ENCODE peak calls at places on chromosomes 16 and 17, in five cellular contexts. J, C, F, G and Y are unnamed samples. For H3K4me1, the result is how much of the 10 kb centered on the place peaks cover.

GRCh38 chr17:38465420-38466345 is 37.4 kb downstream of the ARHGAP23 start:
- DNase-seq in J (no peak), C (no peak), F (peak), G (peak), Y (peak)

GRCh38 chr17:28828294-28829040 is 14.1 kb downstream of the FAM222B start:
- DNase-seq in J (no peak), C (no peak), F (no peak), G (no peak), Y (no peak)

GRCh38 chr17:33267279-33267790 is 25.8 kb downstream of the ASIC2 start:
- DNase-seq in J (no peak), C (no peak), F (no peak), G (no peak), Y (no peak)

GRCh38 chr17:40980594-40980993 is 3.5 kb downstream of the KRT40 start:
- DNase-seq in J (no peak), C (no peak), F (no peak), G (no peak), Y (no peak)

GRCh38 chr16:57479422-57480126 is 6.7 kb downstream of the DOK4 start:
- DNase-seq in J (peak), C (peak), F (peak), G (no peak), Y (peak)

GRCh38 chr17:72587773-72588511 is 467.1 kb downstream of the SOX9 start:
- DNase-seq in J (no peak), C (peak), F (no peak), G (no peak), Y (no peak)

GRCh38 chr16:12741176-12741575 is 62.5 kb downstream of the CPPED1 start:
- DNase-seq in J (no peak), C (no peak), F (no peak), G (no peak), Y (no peak)

GRCh38 chr17:44247346-44248219 is 20.4 kb downstream of the SLC4A1 start:
- DNase-seq in J (no peak), C (no peak), F (peak), G (no peak), Y (no peak)

GRCh38 chr16:49483251-49483650 is 109.6 kb downstream of the C16orf78 start:
- DNase-seq in J (no peak), C (no peak), F (no peak), G (no peak), Y (peak)

GRCh38 chr17:27825459-27825858 is 25.1 kb upstream of the NOS2 start:
- DNase-seq in J (no peak), C (no peak), F (no peak), G (no peak), Y (no peak)

GRCh38 chr17:1462164-1463112 is 6.4 kb upstream of the CRK start:
- DNase-seq in J (no peak), C (no peak), F (no peak), G (no peak), Y (no peak)

GRCh38 chr17:64174686-64175456 is 44.9 kb upstream of the ERN1 start:
- DNase-seq in J (no peak), C (no peak), F (no peak), G (no peak), Y (peak)

GRCh38 chr17:60188727-60189126 is 39.0 kb downstream of the CA4 start:
- DNase-seq in J (no peak), C (no peak), F (no peak), G (no peak), Y (no peak)

GRCh38 chr17:7851438-7852261 is 3.2 kb upstream of the TMEM88 start:
- DNase-seq in J (peak), C (peak), F (peak), G (no peak), Y (peak)

GRCh38 chr17:33647976-33648375 is 354.9 kb upstream of the ASIC2 start:
- DNase-seq in J (peak), C (no peak), F (no peak), G (no peak), Y (no peak)

GRCh38 chr17:2436516-2436915 is 35.7 kb upstream of the MNT start:
- DNase-seq in J (peak), C (no peak), F (no peak), G (no peak), Y (no peak)

GRCh38 chr17:6374761-6375312 is 60.1 kb downstream of the AIPL1 start:
- DNase-seq in J (peak), C (no peak), F (no peak), G (no peak), Y (no peak)

GRCh38 chr16:77402672-77403071 is 32.2 kb downstream of the ADAMTS18 start:
- DNase-seq in J (no peak), C (no peak), F (no peak), G (no peak), Y (no peak)

GRCh38 chr17:50626037-50626574 is 8.6 kb upstream of the ABCC3 start:
- DNase-seq in J (peak), C (peak), F (peak), G (no peak), Y (peak)

GRCh38 chr16:1311212-1311737 is 1.8 kb downstream of the UBE2I start:
- DNase-seq in J (no peak), C (no peak), F (no peak), G (no peak), Y (no peak)

GRCh38 chr17:63999680-64000531 is 1.8 kb downstream of the PRR29 start:
- DNase-seq in J (no peak), C (no peak), F (no peak), G (no peak), Y (no peak)

GRCh38 chr17:32310927-32311568 is 30.9 kb downstream of the C17orf75 start:
- DNase-seq in J (peak), C (no peak), F (no peak), G (no peak), Y (no peak)

GRCh38 chr16:74213372-74213771 is 83.2 kb upstream of the PSMD7 start:
- DNase-seq in J (no peak), C (no peak), F (no peak), G (no peak), Y (no peak)

DNA sequence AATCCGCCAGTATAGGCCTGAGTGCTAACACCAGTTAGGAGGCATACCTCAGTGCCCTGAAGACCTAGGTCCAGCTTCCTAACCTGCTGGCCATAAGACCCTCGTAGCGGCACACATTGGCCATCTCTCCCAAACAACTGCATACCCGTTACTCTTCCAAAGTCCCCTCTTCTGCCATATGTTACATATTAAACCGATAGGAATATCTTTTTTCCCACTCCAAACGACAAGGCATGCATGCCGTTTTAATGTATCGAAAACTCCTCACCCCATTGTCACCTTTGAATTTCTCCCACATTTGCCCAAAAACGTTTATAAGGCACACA is 721 bp upstream of the AXIN2 start:
- DNase-seq in J (no peak), C (no peak), F (no peak), G (no peak), Y (no peak)
- H3K4me1 ChIP-seq in J (under half), C (under half), F (under half), G (under half), Y (under half)

DNA sequence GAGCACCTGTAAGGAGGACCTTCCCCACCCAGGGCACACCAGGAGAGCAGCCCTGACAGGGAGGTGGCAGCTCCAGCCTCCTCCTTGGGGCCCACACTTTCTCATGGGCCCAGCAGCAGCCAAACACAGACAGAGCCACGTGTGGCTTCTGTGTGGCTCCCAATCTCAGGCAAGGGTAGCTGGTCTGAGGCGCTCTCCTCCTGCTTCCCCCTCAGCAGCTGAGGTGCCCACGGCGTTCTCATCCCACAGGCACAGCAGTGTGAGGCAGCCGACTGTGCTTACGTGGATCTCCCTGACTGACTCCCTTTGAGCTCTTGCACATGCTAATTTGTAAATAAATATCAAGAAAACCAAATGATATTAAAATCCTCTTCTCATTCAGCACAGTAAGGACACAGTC is 30.9 kb downstream of the CMTM3 start:
- DNase-seq in J (no peak), C (no peak), F (no peak), G (no peak), Y (no peak)
- H3K4me1 ChIP-seq in J (under half), C (under half), F (under half), G (under half), Y (under half)

DNA sequence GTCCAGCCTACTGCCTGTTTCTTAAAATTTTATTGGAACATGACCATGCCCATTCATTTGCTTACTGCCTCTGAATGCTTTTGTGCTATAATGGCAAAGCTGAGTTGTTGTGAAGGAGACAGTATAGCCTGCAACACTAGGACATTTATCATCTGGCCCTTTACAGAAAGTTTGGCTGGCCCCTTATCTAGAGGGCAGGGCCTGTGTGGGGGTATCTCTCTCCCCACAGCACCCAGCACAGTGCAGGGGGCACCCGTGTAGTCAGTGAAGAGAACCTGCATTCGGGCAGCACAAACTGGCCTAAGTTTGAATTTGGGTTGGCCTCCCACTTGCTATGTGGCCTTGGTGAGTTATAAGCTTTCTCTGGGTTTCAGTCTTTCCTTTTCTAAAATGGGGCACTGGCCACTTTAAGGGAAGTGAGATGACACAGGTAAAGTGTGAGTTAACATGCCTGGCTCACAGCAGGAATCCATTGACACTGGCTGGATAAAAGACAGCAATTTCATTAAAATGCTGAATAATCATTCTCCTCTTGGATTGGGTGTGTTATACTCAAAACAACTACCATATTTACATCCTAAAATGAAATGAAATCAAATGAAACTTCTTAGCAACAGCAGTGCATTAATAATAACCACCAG is 12.1 kb downstream of the UBE2O start:
- DNase-seq in J (no peak), C (no peak), F (no peak), G (no peak), Y (no peak)
- H3K4me1 ChIP-seq in J (half or more), C (under half), F (under half), G (under half), Y (under half)

GRCh38 chr17:3719265-3719664 is 4.4 kb upstream of the HASPIN start:
- DNase-seq in J (no peak), C (no peak), F (no peak), G (no peak), Y (no peak)

GRCh38 chr17:3723188-3723555 is 531 bp upstream of the HASPIN start:
- DNase-seq in J (no peak), C (no peak), F (no peak), G (no peak), Y (no peak)

GRCh38 chr17:3723556-3724372 is at the start of gene HASPIN:
- DNase-seq in J (peak), C (peak), F (peak), G (peak), Y (peak)

GRCh38 chr17:3724373-3725077 is 822 bp downstream of the HASPIN start:
- DNase-seq in J (peak), C (no peak), F (no peak), G (no peak), Y (no peak)

DNA sequence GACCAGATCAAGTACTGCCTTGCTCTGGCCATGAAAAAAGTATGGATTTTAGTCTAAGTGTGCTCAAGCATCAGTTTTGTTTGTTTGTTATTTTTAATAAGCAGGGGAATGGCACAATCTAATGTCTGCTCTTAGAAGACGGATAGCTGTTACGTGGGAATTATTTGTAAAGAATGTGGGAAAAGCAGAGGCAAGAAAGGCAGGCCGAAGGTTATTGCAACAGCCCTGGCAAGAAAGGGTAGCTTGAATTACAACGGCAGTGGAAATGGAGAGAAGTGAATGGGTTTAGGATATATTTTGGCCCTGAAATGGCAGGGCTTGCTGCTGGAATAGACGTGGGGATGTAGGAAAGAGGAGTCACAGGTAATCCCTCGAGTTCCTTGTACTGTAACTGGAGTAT is 987 bp upstream of the HASPIN start:
- DNase-seq in J (no peak), C (no peak), F (no peak), G (no peak), Y (no peak)
- H3K4me1 ChIP-seq in J (under half), C (under half), F (under half), G (under half), Y (under half)

GRCh38 chr17:68512967-68513474 is 791 bp downstream of the PRKAR1A start:
- DNase-seq in J (peak), C (peak), F (no peak), G (no peak), Y (peak)
- H3K4me1 ChIP-seq in J (under half), C (under half), F (under half), G (under half), Y (under half)

GRCh38 chr17:39672522-39673334 is 4.5 kb downstream of the PNMT start:
- DNase-seq in J (no peak), C (no peak), F (no peak), G (no peak), Y (no peak)

GRCh38 chr17:39668141-39668924 is at the start of gene PNMT:
- DNase-seq in J (peak), C (peak), F (peak), G (no peak), Y (peak)

GRCh38 chr17:39669897-39670735 is 1.9 kb downstream of the PNMT start:
- DNase-seq in J (no peak), C (no peak), F (no peak), G (no peak), Y (no peak)

GRCh38 chr17:39671651-39672521 is 3.6 kb downstream of the PNMT start:
- DNase-seq in J (peak), C (peak), F (peak), G (no peak), Y (peak)

GRCh38 chr17:39670746-39671145 is 2.5 kb downstream of the PNMT start:
- DNase-seq in J (no peak), C (no peak), F (no peak), G (no peak), Y (no peak)
- H3K4me1 ChIP-seq in J (under half), C (under half), F (under half), G (under half), Y (under half)

DNA sequence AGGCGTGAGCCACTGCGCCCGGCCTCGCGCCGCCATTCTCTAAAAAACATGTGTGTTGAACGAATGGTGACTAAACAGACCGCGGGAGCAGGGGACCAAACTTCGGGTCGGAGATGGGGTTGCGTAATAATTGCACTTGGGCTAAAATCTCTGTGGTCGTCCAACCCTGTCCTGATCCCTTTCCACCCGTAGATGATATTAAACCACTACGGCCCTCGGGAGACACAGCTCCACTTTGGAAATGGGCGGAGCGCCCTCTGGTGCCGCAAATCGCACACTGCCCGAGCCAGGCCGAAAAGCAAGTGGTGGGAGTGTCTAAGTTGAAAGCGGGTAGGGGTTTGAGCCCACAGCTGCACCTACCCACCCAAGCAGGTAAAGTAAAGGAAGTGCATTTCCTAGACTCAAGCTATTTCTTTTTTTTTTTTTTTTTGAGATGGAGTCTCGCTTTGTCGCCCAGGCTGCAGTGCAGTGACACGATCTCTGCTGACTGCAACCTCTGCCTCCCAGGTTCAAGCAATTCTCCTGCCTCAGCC is 17.0 kb downstream of the CAVIN1 start:
- DNase-seq in J (peak), C (peak), F (peak), G (no peak), Y (peak)
- H3K4me1 ChIP-seq in J (under half), C (under half), F (under half), G (under half), Y (half or more)

DNA sequence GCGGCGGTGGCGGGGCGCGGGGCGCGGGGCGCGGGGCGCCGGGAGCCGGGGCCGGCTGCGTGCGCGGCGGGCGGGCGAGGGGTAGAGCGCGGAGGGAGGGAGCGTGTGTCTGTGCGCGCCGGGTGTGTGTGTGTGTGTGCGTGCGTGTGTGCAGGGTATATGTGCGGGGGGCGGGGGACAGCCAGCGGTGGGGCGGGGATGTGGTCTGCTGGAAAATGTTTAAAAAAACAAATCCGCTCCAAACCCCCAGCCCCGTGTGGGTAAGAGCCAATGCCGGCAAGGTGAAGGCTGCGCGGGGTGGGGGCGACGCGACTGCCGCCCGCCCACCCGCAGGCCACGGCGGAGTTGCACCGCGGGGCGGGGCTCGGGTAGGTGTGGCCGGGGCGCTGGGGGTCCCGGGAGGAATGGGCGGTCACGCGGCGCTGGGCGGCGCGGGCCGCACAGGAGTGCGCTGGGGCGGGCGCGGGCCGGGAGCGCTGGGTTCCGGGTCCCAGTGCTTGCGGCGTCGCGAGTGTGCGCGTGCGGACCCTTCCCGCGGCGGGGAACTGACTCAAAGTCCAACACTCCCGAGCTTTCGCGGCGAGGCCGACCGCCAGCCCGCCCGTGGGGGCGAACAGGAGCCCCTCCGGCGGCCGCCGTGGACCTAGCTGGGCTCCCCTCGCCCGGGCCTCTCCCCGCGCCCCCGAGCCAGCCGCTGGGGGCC is at the start of gene CYGB:
- DNase-seq in J (peak), C (no peak), F (peak), G (no peak), Y (no peak)
- H3K4me1 ChIP-seq in J (under half), C (under half), F (under half), G (under half), Y (under half)

GRCh38 chr16:89482824-89483220 is 7.5 kb downstream of the ANKRD11 start:
- DNase-seq in J (no peak), C (peak), F (no peak), G (no peak), Y (no peak)
- H3K4me1 ChIP-seq in J (half or more), C (under half), F (under half), G (under half), Y (under half)